ENCODE peak calls at places on chromosome 21, in five cellular contexts. R is astrocyte of the spinal cord, T is heart left ventricle, F is tibial nerve, X is tibial artery. Z is an unnamed sample.

GRCh38 chr21:35428489-35428888 is 379.4 kb upstream of the RUNX1 start:
- DNase-seq in T (peak), F (no peak), R (peak), X (peak), Z (peak)

GRCh38 chr21:41233913-41234312 is 66.0 kb downstream of the BACE2 start:
- DNase-seq in X (no peak), R (no peak), F (no peak), T (no peak), Z (no peak)

GRCh38 chr21:33041981-33042380 is 16.2 kb downstream of the OLIG2 start:
- DNase-seq in F (no peak), R (no peak), X (no peak), T (no peak), Z (no peak)

GRCh38 chr21:45831991-45832740 is 149.4 kb upstream of the COL6A1 start:
- DNase-seq in T (no peak), R (peak), F (no peak), X (no peak), Z (no peak)

GRCh38 chr21:29254550-29254949 is 44.2 kb upstream of the BACH1 start:
- DNase-seq in R (no peak), X (no peak), F (no peak), T (no peak), Z (no peak)

GRCh38 chr21:25572895-25573310 is 34.4 kb downstream of the MRPL39 start:
- DNase-seq in R (peak), F (no peak), X (no peak), T (no peak), Z (no peak)

GRCh38 chr21:35540950-35541632 is 492.0 kb upstream of the RUNX1 start:
- DNase-seq in F (no peak), R (peak), X (no peak), T (no peak), Z (no peak)

GRCh38 chr21:29008373-29008772 is 10.8 kb downstream of the RWDD2B start:
- DNase-seq in T (no peak), X (no peak), R (no peak), F (no peak), Z (no peak)

GRCh38 chr21:23936224-23936623 is 1671.1 kb downstream of the MRPL39 start:
- DNase-seq in F (no peak), R (peak), T (no peak), X (no peak), Z (peak)

GRCh38 chr21:32782698-32783097 is 11.1 kb upstream of the PAXBP1 start:
- DNase-seq in R (no peak), F (no peak), T (no peak), X (no peak), Z (no peak)

GRCh38 chr21:45959779-45960390 is 21.7 kb upstream of the COL6A1 start:
- DNase-seq in R (no peak), T (no peak), F (no peak), X (no peak), Z (no peak)

GRCh38 chr21:46439906-46440305 is 18.8 kb upstream of the DIP2A start:
- DNase-seq in X (no peak), R (no peak), T (no peak), F (no peak), Z (no peak)

GRCh38 chr21:40595806-40596205 is 251.2 kb downstream of the DSCAM start:
- DNase-seq in T (no peak), F (no peak), R (no peak), X (no peak), Z (no peak)

GRCh38 chr21:41622201-41622600 is 114.2 kb upstream of the TMPRSS2 start:
- DNase-seq in X (no peak), R (no peak), T (no peak), F (no peak), Z (no peak)

GRCh38 chr21:34076835-34077234 is 3.5 kb downstream of the MRPS6 start:
- DNase-seq in R (no peak), T (no peak), F (no peak), X (no peak), Z (no peak)

GRCh38 chr21:34074283-34075098 is 1.1 kb downstream of the MRPS6 start:
- DNase-seq in X (no peak), F (no peak), R (no peak), T (no peak), Z (peak)

GRCh38 chr21:34075099-34075425 is 1.7 kb downstream of the MRPS6 start:
- DNase-seq in R (no peak), X (no peak), T (no peak), F (no peak), Z (no peak)

GRCh38 chr21:34073749-34074282 is 438 bp downstream of the MRPS6 start:
- DNase-seq in R (no peak), X (no peak), F (no peak), T (peak), Z (peak)

DNA sequence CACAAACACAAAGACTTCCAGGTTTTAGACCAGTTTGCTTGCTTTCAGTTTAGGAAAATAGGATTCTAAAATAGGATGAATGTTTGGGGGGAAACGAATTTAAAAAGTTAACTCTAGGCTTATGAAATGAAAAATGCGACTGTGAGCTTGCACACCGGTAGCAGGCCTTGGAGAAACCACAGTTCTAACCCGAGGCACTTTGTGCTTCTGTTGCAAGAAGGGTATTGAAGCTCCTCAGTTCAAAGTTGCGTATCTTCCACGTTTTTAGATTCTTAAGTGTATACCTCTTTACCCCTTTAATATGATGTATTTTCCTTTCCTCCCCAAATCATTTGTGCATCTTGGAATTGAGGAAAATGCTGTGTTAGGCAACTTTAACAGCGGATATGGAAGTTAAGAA is 2.4 kb downstream of the MRPS6 start:
- DNase-seq in X (no peak), R (no peak), F (no peak), T (no peak), Z (no peak)
- H3K4me3 ChIP-seq in X (peak), R (no peak), F (peak), T (peak), Z (peak)

GRCh38 chr21:16535100-16535418 is 805.3 kb downstream of the USP25 start:
- DNase-seq in R (peak), X (peak), F (peak), T (peak), Z (no peak)
- H3K4me3 ChIP-seq in R (peak), X (peak), F (peak), T (peak), Z (no peak)

GRCh38 chr21:34199121-34199910 is 125.9 kb downstream of the MRPS6 start:
- DNase-seq in T (no peak), F (no peak), X (no peak), R (peak), Z (no peak)
- H3K4me3 ChIP-seq in T (no peak), F (no peak), X (no peak), R (no peak), Z (no peak)

GRCh38 chr21:17931080-17931479 is 111.9 kb upstream of the C21orf91 start:
- DNase-seq in X (no peak), R (no peak), F (no peak), T (no peak), Z (peak)
- H3K4me3 ChIP-seq in X (no peak), R (no peak), F (no peak), T (no peak), Z (no peak)

GRCh38 chr21:44498280-44498964 is 41.6 kb downstream of the KRTAP10-1 start:
- DNase-seq in F (no peak), T (no peak), X (no peak), R (no peak), Z (no peak)
- H3K4me3 ChIP-seq in F (no peak), T (no peak), X (no peak), R (no peak), Z (no peak)

GRCh38 chr21:43590220-43590619 is 69.1 kb downstream of the HSF2BP start:
- DNase-seq in F (no peak), T (no peak), X (no peak), R (peak), Z (no peak)

GRCh38 chr21:43588957-43589356 is 70.3 kb downstream of the HSF2BP start:
- DNase-seq in R (no peak), X (no peak), T (no peak), F (no peak), Z (no peak)

GRCh38 chr21:43591468-43592050 is 67.7 kb downstream of the HSF2BP start:
- DNase-seq in X (no peak), F (no peak), T (no peak), R (no peak), Z (no peak)

GRCh38 chr21:43585514-43585913 is 73.8 kb downstream of the HSF2BP start:
- DNase-seq in X (no peak), R (no peak), T (no peak), F (no peak), Z (no peak)

GRCh38 chr21:43585924-43586411 is 73.3 kb downstream of the HSF2BP start:
- DNase-seq in R (peak), T (peak), F (peak), X (peak), Z (peak)
- H3K4me3 ChIP-seq in R (no peak), T (no peak), F (no peak), X (no peak), Z (no peak)

Z was measured in GM23338.